ENCODE peak calls at places on chromosomes 11 and 22, in six cellular contexts. G is adrenal gland, U is neural crest cell, V is epithelial cell of esophagus, X is psoas muscle, F is A549. P is an unnamed sample.

GRCh38 chr11:89477175-89477574 is 14.0 kb downstream of the NOX4 start:
- DNase-seq in V (peak), F (no peak), G (no peak), X (no peak), U (no peak), P (no peak)

GRCh38 chr11:86174101-86175046 is 70.2 kb upstream of the EED start:
- DNase-seq in F (no peak), U (no peak), G (peak), X (peak), V (peak), P (peak)

GRCh38 chr11:2794419-2794795 is 91.2 kb downstream of the CDKN1C start:
- DNase-seq in X (peak), F (no peak), G (peak), V (no peak), U (no peak), P (peak)

GRCh38 chr22:42697542-42698013 is 23.1 kb downstream of the A4GALT start:
- DNase-seq in G (no peak), V (peak), F (peak), U (no peak), X (peak), P (no peak)

GRCh38 chr11:17735823-17736772 is 1.5 kb downstream of the KCNC1 start:
- DNase-seq in G (no peak), X (peak), U (peak), V (no peak), F (no peak), P (no peak)

GRCh38 chr11:20015529-20016427 is 144.5 kb downstream of the DBX1 start:
- DNase-seq in X (no peak), U (no peak), V (peak), G (no peak), F (no peak), P (no peak)

GRCh38 chr11:110196241-110196754 is 100.1 kb downstream of the RDX start:
- DNase-seq in V (peak), F (peak), X (no peak), U (no peak), G (no peak), P (no peak)

GRCh38 chr11:9535189-9535781 is 38.2 kb upstream of the WEE1 start:
- DNase-seq in V (peak), F (no peak), G (peak), X (peak), U (peak), P (peak)

GRCh38 chr11:57511741-57512430 is 3.6 kb downstream of the SLC43A1 start:
- DNase-seq in X (no peak), V (no peak), U (no peak), G (no peak), F (no peak), P (no peak)

GRCh38 chr11:124194696-124195418 is 11.7 kb downstream of the OR10D3 start:
- DNase-seq in X (no peak), V (peak), U (peak), F (peak), G (peak), P (no peak)

GRCh38 chr11:218815-219593 is 11.5 kb downstream of the RIC8A start:
- DNase-seq in F (no peak), U (no peak), G (no peak), V (no peak), X (peak), P (peak)

GRCh38 chr11:90288207-90288821 is 65.5 kb upstream of the CHORDC1 start:
- DNase-seq in F (peak), G (no peak), X (no peak), V (peak), U (no peak), P (no peak)

GRCh38 chr22:44102856-44103255 is 77.9 kb upstream of the PARVG start:
- DNase-seq in V (no peak), F (no peak), G (no peak), X (peak), U (no peak), P (peak)

GRCh38 chr11:3223932-3224729 is 5.5 kb upstream of the MRGPRG start:
- DNase-seq in U (no peak), V (no peak), G (no peak), X (no peak), F (no peak), P (no peak)

GRCh38 chr11:104609297-104609696 is 289.0 kb downstream of the CASP12 start:
- DNase-seq in G (peak), X (no peak), F (peak), V (peak), U (peak), P (no peak)

GRCh38 chr11:68843703-68844312 is 2.1 kb upstream of the CPT1A start:
- DNase-seq in F (no peak), X (peak), U (no peak), V (peak), G (peak), P (peak)

GRCh38 chr11:2137202-2138071 is 1.8 kb downstream of the IGF2 start:
- DNase-seq in X (peak), F (peak), V (peak), U (peak), G (no peak), P (peak)

GRCh38 chr22:26471522-26471921 is 12.1 kb downstream of the HPS4 start:
- DNase-seq in V (peak), G (no peak), X (peak), F (peak), U (no peak), P (no peak)

GRCh38 chr11:115456019-115456418 is 48.2 kb downstream of the CADM1 start:
- DNase-seq in G (no peak), F (no peak), U (no peak), X (no peak), V (no peak), P (no peak)

DNA sequence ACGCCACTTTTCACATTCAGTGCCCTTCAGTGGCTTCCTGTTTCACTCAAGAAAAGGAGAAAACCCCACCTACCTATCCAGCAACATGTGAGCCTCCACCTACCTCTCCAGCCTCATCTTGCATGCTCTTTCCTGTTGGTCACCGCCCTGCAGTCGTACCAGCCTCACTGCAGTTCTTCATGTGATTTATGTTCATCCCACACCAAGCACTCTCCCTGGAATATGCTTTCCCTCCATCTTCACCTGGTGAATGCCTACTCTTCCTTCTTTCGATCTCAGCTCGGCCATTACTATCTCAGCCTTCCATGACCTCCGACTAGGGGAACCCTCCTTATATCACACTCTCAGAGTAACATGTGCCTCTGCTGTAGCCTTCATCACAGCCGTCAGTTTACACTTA is 21.7 kb upstream of the YWHAH start:
- DNase-seq in F (no peak), U (no peak), X (no peak), V (peak), G (no peak), P (no peak)
- TF ChIP-seq CTCF in F (no peak), U (no peak), X (no peak), V (no peak), G (no peak), P (no peak)

DNA sequence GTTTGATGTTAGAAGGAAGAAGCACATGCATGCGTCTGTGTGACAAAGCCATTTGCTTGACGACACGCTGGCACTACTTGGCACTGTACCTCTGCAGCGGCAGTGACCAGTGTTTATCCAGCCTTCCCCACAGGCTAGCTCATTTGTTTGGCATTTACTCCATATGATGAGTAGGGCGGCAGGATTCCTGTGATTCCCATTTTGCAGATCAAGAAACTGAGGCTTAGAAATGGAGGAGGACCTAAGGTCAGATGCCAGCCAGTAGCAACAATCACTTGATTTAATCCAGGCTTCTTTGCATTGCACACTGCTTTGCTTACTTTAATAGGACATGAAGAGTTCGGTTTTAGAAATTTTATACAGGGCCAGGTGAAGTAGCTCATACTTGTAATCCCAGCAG is 45.0 kb downstream of the TBC1D22A start:
- DNase-seq in F (no peak), V (no peak), U (no peak), X (no peak), G (no peak), P (no peak)
- TF ChIP-seq CTCF in F (no peak), V (no peak), U (no peak), X (no peak), G (no peak), P (no peak)

GRCh38 chr11:72352859-72353551 is 81.3 kb downstream of the CLPB start:
- DNase-seq in G (no peak), U (peak), F (no peak), X (no peak), V (peak), P (no peak)
- TF ChIP-seq CTCF in G (peak), U (peak), F (no peak), X (no peak), V (peak), P (no peak)

GRCh38 chr22:45548991-45549736 is 46.5 kb downstream of the FBLN1 start:
- DNase-seq in G (no peak), X (peak), F (peak), V (peak), U (no peak), P (peak)
- TF ChIP-seq CTCF in G (no peak), X (peak), F (peak), V (peak), U (peak), P (no peak)

DNA sequence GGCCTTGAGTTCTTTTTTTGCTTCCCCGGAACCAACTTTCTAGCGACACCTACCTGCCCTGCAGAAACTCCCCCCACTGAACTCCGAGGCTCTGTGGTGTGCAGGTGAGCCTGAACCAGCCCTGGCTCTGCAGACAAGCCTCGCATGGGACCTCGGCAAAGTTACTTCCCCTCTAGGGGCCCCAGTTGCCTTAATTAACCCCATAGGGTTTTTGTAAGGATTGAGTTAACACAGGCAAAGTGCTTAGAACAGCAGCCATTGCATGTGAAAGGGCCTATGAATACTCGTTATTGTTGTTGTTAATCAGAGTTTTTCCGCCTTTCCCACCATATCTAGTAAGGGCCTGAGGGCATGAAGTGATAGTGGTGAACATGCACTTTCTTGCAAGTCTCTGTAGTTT is 12.6 kb upstream of the SYT13 start:
- DNase-seq in X (no peak), G (no peak), V (no peak), U (no peak), F (no peak), P (no peak)
- TF ChIP-seq CTCF in X (no peak), G (no peak), V (no peak), U (no peak), F (no peak), P (no peak)

DNA sequence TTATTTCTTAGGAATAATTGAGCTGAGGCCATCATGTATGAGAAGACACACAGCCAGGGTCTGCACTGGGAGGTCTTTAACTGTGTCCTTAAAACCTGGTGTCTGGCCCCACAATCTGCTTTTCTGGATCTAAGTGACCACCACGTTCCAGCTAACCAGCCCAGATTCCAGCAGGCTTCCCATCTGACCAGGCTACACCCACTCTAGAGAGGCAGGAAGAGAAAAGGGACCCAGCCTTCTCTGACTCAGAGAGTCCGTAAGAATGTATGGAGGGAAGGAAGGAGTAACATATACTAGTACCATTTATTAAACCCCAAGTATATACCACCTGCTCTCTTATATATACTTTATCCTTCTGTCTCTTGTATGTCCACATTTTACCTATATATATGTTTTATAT is 80.1 kb downstream of the LDLRAD3 start:
- DNase-seq in U (no peak), V (peak), G (no peak), F (no peak), X (no peak), P (no peak)
- TF ChIP-seq CTCF in U (no peak), V (no peak), G (no peak), F (no peak), X (no peak), P (no peak)

GRCh38 chr11:131763193-131763890 is 392.9 kb downstream of the NTM start:
- DNase-seq in G (no peak), V (no peak), X (no peak), F (no peak), U (no peak), P (no peak)

GRCh38 chr11:131759140-131759539 is 388.7 kb downstream of the NTM start:
- DNase-seq in U (no peak), F (no peak), G (no peak), X (no peak), V (no peak), P (no peak)

GRCh38 chr11:131758726-131759125 is 388.3 kb downstream of the NTM start:
- DNase-seq in F (no peak), X (no peak), G (no peak), U (no peak), V (no peak), P (no peak)

GRCh38 chr11:131762346-131763110 is 392.1 kb downstream of the NTM start:
- DNase-seq in G (no peak), V (no peak), F (no peak), U (no peak), X (no peak), P (no peak)

GRCh38 chr11:131760191-131760951 is 390.0 kb downstream of the NTM start:
- DNase-seq in G (no peak), U (no peak), X (peak), F (no peak), V (no peak), P (no peak)
- TF ChIP-seq CTCF in G (no peak), U (no peak), X (no peak), F (no peak), V (no peak), P (no peak)

GRCh38 chr11:8066911-8067455 is 14.0 kb upstream of the TUB start:
- DNase-seq in X (no peak), F (no peak), G (no peak), U (no peak), V (no peak), P (no peak)

GRCh38 chr11:8066036-8066910 is 14.7 kb upstream of the TUB start:
- DNase-seq in G (no peak), X (no peak), V (no peak), F (no peak), U (no peak), P (no peak)

GRCh38 chr11:8063319-8063718 is 17.7 kb upstream of the TUB start:
- DNase-seq in F (no peak), V (no peak), X (no peak), G (peak), U (no peak), P (peak)

GRCh38 chr11:8062781-8063257 is 18.2 kb upstream of the TUB start:
- DNase-seq in G (no peak), V (no peak), X (no peak), F (no peak), U (no peak), P (no peak)

GRCh38 chr11:8065031-8065430 is 16.0 kb upstream of the TUB start:
- DNase-seq in U (no peak), V (no peak), F (no peak), X (no peak), G (no peak), P (no peak)
- TF ChIP-seq CTCF in U (no peak), V (no peak), F (no peak), X (no peak), G (no peak), P (no peak)

GRCh38 chr22:40320687-40321086 is 25.6 kb upstream of the ADSL start:
- DNase-seq in F (no peak), X (no peak), U (no peak), V (no peak), G (no peak), P (no peak)
- TF ChIP-seq CTCF in F (no peak), X (no peak), U (no peak), V (no peak), G (no peak), P (no peak)

DNA sequence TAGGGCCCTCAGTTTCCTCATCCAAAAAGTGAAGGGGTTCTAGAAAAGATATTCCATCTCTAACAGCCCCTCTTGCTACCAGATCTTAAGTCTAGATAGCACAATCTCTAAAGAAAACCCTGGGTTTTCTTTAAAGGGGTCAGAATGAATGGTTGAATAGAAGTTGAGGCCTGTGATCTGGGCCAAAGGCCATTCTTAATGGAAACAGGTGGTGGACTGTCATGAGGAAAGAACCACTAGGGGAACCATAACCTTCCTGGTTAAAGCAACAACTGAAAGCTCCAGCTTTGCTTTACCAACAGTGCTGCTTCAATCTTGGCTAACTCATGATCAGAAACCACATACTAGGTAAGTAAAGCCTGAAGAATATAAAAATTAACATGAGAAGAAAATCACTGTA is 1.8 kb downstream of the CELF1 start:
- DNase-seq in V (peak), F (peak), U (no peak), X (no peak), G (no peak), P (no peak)
- TF ChIP-seq CTCF in V (peak), F (no peak), U (peak), X (peak), G (peak), P (no peak)

P was measured in ovary.